ENCODE peak calls at places on chromosomes 4 and X, in four cellular contexts. F, W, D and Z are unnamed samples.

GRCh38 chrX:110086162-110086915 is 83.4 kb downstream of the TMEM164 start:
- DNase-seq in D (no peak), F (no peak), W (no peak), Z (peak; percentile 73)

GRCh38 chrX:7170903-7171302 is 22.9 kb upstream of the PUDP start:
- DNase-seq in F (no peak), D (peak; percentile 28), W (no peak), Z (peak; percentile 29)

GRCh38 chrX:131609480-131609879 is 65.6 kb downstream of the OR13H1 start:
- DNase-seq in W (no peak), D (no peak), F (no peak), Z (no peak)

GRCh38 chr4:93203708-93204107 is 624.8 kb upstream of the ATOH1 start:
- DNase-seq in F (no peak), D (no peak), W (no peak), Z (peak; percentile 6)

GRCh38 chr4:16857425-16857824 is 41.0 kb downstream of the LDB2 start:
- DNase-seq in W (no peak), F (no peak), D (no peak), Z (no peak)

GRCh38 chr4:123603165-123603564 is 206.6 kb downstream of the SPRY1 start:
- DNase-seq in W (no peak), D (no peak), F (no peak), Z (peak; percentile 13)

GRCh38 chrX:87516716-87517115 is 886 bp upstream of the KLHL4 start:
- DNase-seq in D (no peak), W (no peak), F (no peak), Z (no peak)

GRCh38 chr4:1990676-1991075 is 18.1 kb downstream of the NELFA start:
- DNase-seq in W (no peak), F (no peak), D (no peak), Z (no peak)

GRCh38 chr4:173333658-173334084 is 487 bp downstream of the HMGB2 start:
- DNase-seq in F (no peak), W (no peak), D (peak; percentile 71), Z (peak; percentile 2)

GRCh38 chrX:136183917-136184316 is 36.6 kb downstream of the FHL1 start:
- DNase-seq in D (no peak), F (no peak), W (no peak), Z (no peak)

DNA sequence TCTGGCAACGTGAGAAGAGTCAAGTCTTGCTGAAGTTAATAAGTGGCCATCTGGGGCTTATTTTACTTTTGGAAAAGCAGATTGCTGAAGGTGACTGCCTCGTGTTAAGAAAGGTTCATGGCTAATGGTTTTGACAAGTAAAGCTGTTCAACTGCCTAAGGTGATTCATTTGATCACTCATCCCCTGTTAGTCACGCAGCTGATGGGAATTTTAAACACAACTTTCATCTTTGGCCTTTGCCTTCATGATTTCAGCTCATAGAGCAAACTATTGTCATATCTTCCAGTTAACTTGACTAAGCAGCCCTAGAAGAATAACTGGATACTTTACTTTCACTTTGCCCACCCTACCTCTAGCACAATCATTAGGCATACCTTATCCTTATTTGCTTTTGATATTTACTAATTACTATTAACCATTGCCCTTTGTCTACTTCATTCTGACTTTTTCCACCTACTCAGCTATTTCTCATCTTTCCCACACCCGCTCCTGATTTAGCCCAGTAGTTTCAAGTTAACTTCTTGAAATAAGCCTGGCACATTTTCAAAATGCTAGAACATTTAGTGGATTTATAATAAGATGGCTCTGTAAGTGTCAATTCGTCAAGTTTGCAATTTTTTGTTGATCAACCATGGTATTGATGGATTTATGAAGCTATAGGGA is 170.6 kb upstream of the S100G start:
- DNase-seq in W (no peak), D (no peak), F (no peak), Z (peak; percentile 20)
- TF ChIP-seq TCF12 in W (no peak), D (peak; percentile 100), F (no peak), Z (no peak)

DNA sequence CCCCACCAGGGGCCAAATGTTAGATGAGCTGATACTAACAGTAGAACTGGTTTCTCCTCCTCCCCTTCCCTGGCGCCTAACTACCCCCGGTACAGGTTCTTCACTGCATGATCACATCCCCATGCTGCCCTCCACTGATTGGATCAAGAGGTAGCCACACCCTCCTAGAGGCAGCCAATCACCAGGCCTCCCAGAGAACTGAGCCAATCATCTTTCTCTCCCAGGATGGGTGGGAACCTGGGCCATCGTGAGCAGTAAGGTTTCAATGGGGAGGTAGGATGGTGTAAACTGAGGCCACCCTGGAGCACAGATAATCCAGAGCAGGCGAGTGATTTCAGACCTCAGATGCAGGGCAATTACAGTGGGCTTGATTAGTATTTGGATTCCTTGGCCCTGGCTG is 64.2 kb downstream of the PPP2R2C start:
- DNase-seq in D (no peak), W (no peak), F (no peak), Z (no peak)
- TF ChIP-seq TCF12 in D (no peak), W (no peak), F (no peak), Z (no peak)

GRCh38 chrX:45351478-45351877 is 150.8 kb upstream of the DIPK2B start:
- DNase-seq in F (no peak), W (no peak), D (no peak), Z (no peak)
- TF ChIP-seq TCF12 in F (no peak), W (no peak), D (peak; percentile 81), Z (no peak)

DNA sequence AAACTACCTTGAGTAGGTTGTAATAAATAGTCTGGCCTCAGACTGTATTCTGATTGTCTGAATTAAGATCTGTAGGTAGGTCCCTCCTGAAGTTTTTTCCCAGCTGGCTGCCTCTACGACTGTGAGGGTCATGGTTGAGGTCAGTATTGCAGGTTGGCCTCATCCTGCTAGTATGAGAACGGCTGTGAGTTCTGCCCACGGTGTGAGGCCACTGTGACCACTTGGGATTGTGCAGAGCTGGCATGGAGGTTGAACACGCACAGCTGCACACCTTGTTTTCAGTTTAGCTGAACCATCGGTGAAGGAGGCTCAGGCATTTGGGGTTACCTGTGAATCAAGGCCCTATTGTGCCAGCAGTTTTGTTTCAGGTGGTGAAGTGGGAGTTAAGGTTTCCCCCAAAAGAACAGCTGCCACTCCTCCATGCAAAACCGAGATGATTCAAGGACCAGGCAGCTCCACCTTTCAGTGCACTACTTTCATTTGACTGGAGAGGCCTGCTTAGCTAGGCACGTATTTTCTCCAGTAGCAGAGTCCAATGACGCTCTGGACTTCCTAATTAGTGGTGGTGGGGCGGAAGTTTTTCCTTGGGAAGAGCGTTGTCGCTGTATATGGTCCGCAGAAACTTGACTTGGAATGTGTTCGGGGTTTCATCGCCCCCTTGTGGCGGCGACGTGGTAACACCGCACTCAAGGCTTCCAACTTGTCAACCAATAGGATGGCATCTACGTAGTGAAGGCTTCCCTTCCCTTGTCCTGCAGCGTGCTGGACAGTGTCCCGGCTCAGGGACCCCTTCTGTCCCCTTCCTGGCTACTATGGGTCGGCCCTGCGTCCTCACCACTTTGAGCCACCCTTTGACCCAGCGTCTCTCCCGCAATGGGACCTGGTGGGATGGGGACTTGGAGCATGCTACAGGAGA is 13.8 kb downstream of the CMC4 start:
- DNase-seq in W (peak; percentile 65), F (peak; percentile 24), D (peak; percentile 69), Z (peak; percentile 43)
- TF ChIP-seq TCF12 in W (no peak), F (no peak), D (no peak), Z (no peak)

GRCh38 chrX:86039625-86040568 is 7.5 kb downstream of the CHM start:
- DNase-seq in F (no peak), D (no peak), W (no peak), Z (peak; percentile 59)
- TF ChIP-seq TCF12 in F (no peak), D (no peak), W (no peak), Z (no peak)

GRCh38 chrX:17818729-17819128 is 42.4 kb downstream of the RAI2 start:
- DNase-seq in D (no peak), W (no peak), F (no peak), Z (no peak)

GRCh38 chrX:17826609-17827496 is 34.2 kb downstream of the RAI2 start:
- DNase-seq in D (no peak), W (no peak), F (no peak), Z (no peak)

GRCh38 chrX:17824980-17825379 is 36.1 kb downstream of the RAI2 start:
- DNase-seq in F (no peak), D (no peak), W (no peak), Z (no peak)

GRCh38 chrX:17817242-17817641 is 43.9 kb downstream of the RAI2 start:
- DNase-seq in F (no peak), W (no peak), D (no peak), Z (no peak)

DNA sequence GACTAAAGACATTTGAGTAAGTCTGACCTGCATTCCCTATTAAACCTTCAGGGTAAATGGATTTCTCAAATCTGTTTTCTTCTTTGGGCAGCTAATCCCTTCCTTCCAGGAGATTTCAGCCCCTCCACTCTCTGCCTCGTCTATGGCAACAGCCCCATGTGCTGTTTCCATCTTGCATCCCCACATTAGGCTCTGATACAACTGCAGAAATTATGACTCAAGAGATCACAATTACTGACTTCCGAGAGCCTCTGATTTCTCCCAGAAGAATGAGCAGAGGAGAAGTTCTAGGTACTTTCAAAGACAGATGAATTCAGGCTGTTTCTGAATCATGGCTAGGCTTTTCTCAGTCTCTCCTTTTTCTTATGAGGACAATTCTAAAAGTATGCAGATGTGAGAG is 38.7 kb downstream of the RAI2 start:
- DNase-seq in D (no peak), W (no peak), F (no peak), Z (no peak)
- TF ChIP-seq TCF12 in D (no peak), W (no peak), F (no peak), Z (no peak)

DNA sequence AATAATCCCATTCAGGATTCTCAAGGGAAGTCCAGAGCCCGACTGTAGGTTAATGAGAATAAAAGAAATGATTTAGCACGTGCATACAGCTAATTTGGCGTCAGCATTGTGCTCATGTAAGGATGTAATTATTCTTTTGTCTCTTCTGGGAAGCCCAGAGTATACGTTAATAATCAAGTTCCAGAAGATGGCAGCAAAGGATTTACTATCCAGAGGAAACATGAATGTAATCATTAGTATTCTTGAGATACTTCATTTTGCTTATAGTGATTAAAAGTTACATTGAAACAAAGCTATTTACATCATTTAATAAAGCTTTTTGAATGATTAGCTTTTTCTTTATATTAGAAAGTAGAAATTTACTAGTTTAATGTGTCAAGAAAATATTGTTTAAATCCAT is 27.1 kb upstream of the MAP9 start:
- DNase-seq in F (no peak), W (no peak), D (peak; percentile 53), Z (no peak)
- TF ChIP-seq TCF12 in F (no peak), W (no peak), D (no peak), Z (no peak)

GRCh38 chr4:188430384-188430783 is 291.1 kb downstream of the TRIML1 start:
- DNase-seq in F (no peak), D (no peak), W (no peak), Z (no peak)
- TF ChIP-seq TCF12 in F (no peak), D (no peak), W (no peak), Z (no peak)

GRCh38 chrX:50768801-50769200 is 45.2 kb downstream of the SHROOM4 start:
- DNase-seq in D (no peak), F (no peak), W (no peak), Z (no peak)

GRCh38 chrX:50765986-50766385 is 48.0 kb downstream of the SHROOM4 start:
- DNase-seq in F (no peak), W (no peak), D (no peak), Z (no peak)

GRCh38 chrX:50769389-50770063 is 44.5 kb downstream of the SHROOM4 start:
- DNase-seq in D (no peak), F (no peak), W (no peak), Z (no peak)

GRCh38 chrX:50770702-50771101 is 43.3 kb downstream of the SHROOM4 start:
- DNase-seq in W (no peak), F (no peak), D (no peak), Z (peak; percentile 64)
- TF ChIP-seq TCF12 in W (no peak), F (no peak), D (no peak), Z (no peak)

GRCh38 chrX:43448688-43449087 is 207.4 kb upstream of the MAOA start:
- DNase-seq in W (no peak), F (no peak), D (no peak), Z (no peak)

GRCh38 chrX:43456056-43456455 is 200.0 kb upstream of the MAOA start:
- DNase-seq in F (no peak), D (peak; percentile 28), W (no peak), Z (no peak)

GRCh38 chrX:43446752-43447151 is 209.3 kb upstream of the MAOA start:
- DNase-seq in F (no peak), D (no peak), W (no peak), Z (no peak)

GRCh38 chrX:43450355-43450754 is 205.7 kb upstream of the MAOA start:
- DNase-seq in W (no peak), F (no peak), D (no peak), Z (no peak)
- TF ChIP-seq TCF12 in W (no peak), F (no peak), D (no peak), Z (no peak)